ENCODE peak calls at places on chromosomes 6 and 20, in six cellular contexts. One of them, this sample, is unnamed.

GRCh38 chr20:7708112-7708511 is 232.1 kb downstream of the HAO1 start:
- DNase-seq in ovary: no peak
- DNase-seq in gastrocnemius medialis: no peak
- DNase-seq in astrocyte: no peak
- DNase-seq in PC-9: no peak
- DNase-seq in stomach: no peak
- DNase-seq in this sample: no peak

GRCh38 chr20:51628533-51629398 is 86.2 kb upstream of the NFATC2 start:
- DNase-seq in ovary: no peak
- DNase-seq in gastrocnemius medialis: no peak
- DNase-seq in astrocyte: peak; percentile 90
- DNase-seq in PC-9: no peak
- DNase-seq in stomach: no peak
- DNase-seq in this sample: no peak

GRCh38 chr6:20947977-20948376 is 413.7 kb downstream of the CDKAL1 start:
- DNase-seq in ovary: no peak
- DNase-seq in gastrocnemius medialis: no peak
- DNase-seq in astrocyte: no peak
- DNase-seq in PC-9: no peak
- DNase-seq in stomach: no peak
- DNase-seq in this sample: no peak

GRCh38 chr6:44132476-44132875 is 5.1 kb downstream of the TMEM63B start:
- DNase-seq in ovary: no peak
- DNase-seq in gastrocnemius medialis: no peak
- DNase-seq in astrocyte: no peak
- DNase-seq in PC-9: no peak
- DNase-seq in stomach: peak; percentile 47
- DNase-seq in this sample: no peak

GRCh38 chr6:123215211-123215610 is 219.2 kb downstream of the CLVS2 start:
- DNase-seq in ovary: no peak
- DNase-seq in gastrocnemius medialis: no peak
- DNase-seq in astrocyte: no peak
- DNase-seq in PC-9: no peak
- DNase-seq in stomach: no peak
- DNase-seq in this sample: no peak

GRCh38 chr20:33624399-33624798 is 37.7 kb upstream of the C20orf144 start:
- DNase-seq in ovary: no peak
- DNase-seq in gastrocnemius medialis: no peak
- DNase-seq in astrocyte: no peak
- DNase-seq in PC-9: no peak
- DNase-seq in stomach: no peak
- DNase-seq in this sample: no peak

GRCh38 chr6:17962436-17963031 is 24.9 kb downstream of the KIF13A start:
- DNase-seq in ovary: peak; percentile 27
- DNase-seq in gastrocnemius medialis: peak; percentile 84
- DNase-seq in astrocyte: peak; percentile 98
- DNase-seq in PC-9: no peak
- DNase-seq in stomach: no peak
- DNase-seq in this sample: no peak

GRCh38 chr6:70299456-70299855 is 3.4 kb downstream of the COL9A1 start:
- DNase-seq in ovary: no peak
- DNase-seq in gastrocnemius medialis: no peak
- DNase-seq in astrocyte: peak; percentile 2
- DNase-seq in PC-9: no peak
- DNase-seq in stomach: no peak
- DNase-seq in this sample: no peak

GRCh38 chr6:53041356-53041755 is 23.8 kb upstream of the FBXO9 start:
- DNase-seq in ovary: no peak
- DNase-seq in gastrocnemius medialis: no peak
- DNase-seq in astrocyte: peak; percentile 87
- DNase-seq in PC-9: no peak
- DNase-seq in stomach: no peak
- DNase-seq in this sample: no peak

GRCh38 chr6:22322103-22322882 is 25.5 kb upstream of the PRL start:
- DNase-seq in ovary: no peak
- DNase-seq in gastrocnemius medialis: no peak
- DNase-seq in astrocyte: no peak
- DNase-seq in PC-9: no peak
- DNase-seq in stomach: no peak
- DNase-seq in this sample: no peak
- H3K9me3 ChIP-seq in ovary: no peaks in the 10 kb centered on the region
- H3K9me3 ChIP-seq in gastrocnemius medialis: no peaks in the 10 kb centered on the region
- H3K9me3 ChIP-seq in astrocyte: no peaks in the 10 kb centered on the region
- H3K9me3 ChIP-seq in PC-9: peaks cover 13% of the 10 kb centered on the region
- H3K9me3 ChIP-seq in stomach: no peaks in the 10 kb centered on the region
- H3K9me3 ChIP-seq in this sample: no peaks in the 10 kb centered on the region

GRCh38 chr20:12698817-12699216 is 310.0 kb upstream of the SPTLC3 start:
- DNase-seq in ovary: no peak
- DNase-seq in gastrocnemius medialis: no peak
- DNase-seq in astrocyte: no peak
- DNase-seq in PC-9: no peak
- DNase-seq in stomach: no peak
- DNase-seq in this sample: no peak

GRCh38 chr20:12700701-12701100 is 308.1 kb upstream of the SPTLC3 start:
- DNase-seq in ovary: no peak
- DNase-seq in gastrocnemius medialis: no peak
- DNase-seq in astrocyte: no peak
- DNase-seq in PC-9: no peak
- DNase-seq in stomach: no peak
- DNase-seq in this sample: no peak

GRCh38 chr20:12699374-12700228 is 309.2 kb upstream of the SPTLC3 start:
- DNase-seq in ovary: no peak
- DNase-seq in gastrocnemius medialis: no peak
- DNase-seq in astrocyte: no peak
- DNase-seq in PC-9: no peak
- DNase-seq in stomach: no peak
- DNase-seq in this sample: no peak

DNA sequence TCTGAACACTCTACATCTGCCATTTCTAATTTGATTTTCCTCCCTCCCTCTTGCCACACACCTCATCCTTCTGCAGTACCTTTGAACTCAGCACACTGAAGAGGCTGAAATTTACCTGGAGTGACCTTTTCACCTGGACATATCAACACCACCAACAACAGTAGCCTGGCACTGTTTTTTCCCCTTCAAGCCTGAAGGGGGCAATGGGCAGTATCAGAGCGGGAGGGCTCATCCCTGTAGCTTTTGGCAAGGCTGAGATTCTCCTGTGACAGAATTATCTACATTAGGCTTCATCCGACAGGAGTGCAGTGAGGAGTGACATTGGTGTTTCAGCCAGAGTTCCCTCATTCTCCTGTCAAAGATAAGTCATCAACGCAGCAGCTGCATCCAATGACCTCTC is 312.8 kb upstream of the SPTLC3 start:
- DNase-seq in ovary: no peak
- DNase-seq in gastrocnemius medialis: no peak
- DNase-seq in astrocyte: no peak
- DNase-seq in PC-9: no peak
- DNase-seq in stomach: no peak
- DNase-seq in this sample: no peak
- H3K9me3 ChIP-seq in ovary: no peaks in the 10 kb centered on the region
- H3K9me3 ChIP-seq in gastrocnemius medialis: no peaks in the 10 kb centered on the region
- H3K9me3 ChIP-seq in astrocyte: no peaks in the 10 kb centered on the region
- H3K9me3 ChIP-seq in PC-9: no peaks in the 10 kb centered on the region
- H3K9me3 ChIP-seq in stomach: no peaks in the 10 kb centered on the region
- H3K9me3 ChIP-seq in this sample: no peaks in the 10 kb centered on the region

GRCh38 chr6:168641455-168641854 is 200.5 kb downstream of the SMOC2 start:
- DNase-seq in ovary: no peak
- DNase-seq in gastrocnemius medialis: no peak
- DNase-seq in astrocyte: no peak
- DNase-seq in PC-9: peak; percentile 65
- DNase-seq in stomach: no peak
- DNase-seq in this sample: no peak
- H3K9me3 ChIP-seq in ovary: no peaks in the 10 kb centered on the region
- H3K9me3 ChIP-seq in gastrocnemius medialis: no peaks in the 10 kb centered on the region
- H3K9me3 ChIP-seq in astrocyte: peaks cover 4% of the 10 kb centered on the region
- H3K9me3 ChIP-seq in PC-9: no peaks in the 10 kb centered on the region
- H3K9me3 ChIP-seq in stomach: no peaks in the 10 kb centered on the region
- H3K9me3 ChIP-seq in this sample: no peaks in the 10 kb centered on the region

DNA sequence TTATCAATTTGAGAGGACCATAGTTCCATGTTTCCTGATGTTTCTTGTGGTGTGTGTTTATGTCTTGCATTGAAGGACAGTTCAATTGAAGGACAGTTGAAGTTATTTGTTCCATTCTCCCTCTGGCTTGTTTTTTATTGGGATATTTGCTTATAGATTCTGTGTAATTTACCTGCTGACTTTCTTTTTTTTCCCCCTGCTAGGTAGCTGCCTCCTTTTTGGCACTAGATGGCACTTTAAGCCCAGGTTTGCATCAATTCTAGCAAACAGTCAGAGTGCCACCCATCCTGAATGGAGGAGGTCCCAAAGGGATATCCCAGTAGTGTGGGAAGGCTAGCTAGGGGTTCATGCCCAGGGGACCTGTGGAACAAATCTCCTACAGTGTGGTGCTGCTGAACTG is 78.1 kb downstream of the CFAP61 start:
- DNase-seq in ovary: no peak
- DNase-seq in gastrocnemius medialis: no peak
- DNase-seq in astrocyte: no peak
- DNase-seq in PC-9: no peak
- DNase-seq in stomach: no peak
- DNase-seq in this sample: no peak
- H3K9me3 ChIP-seq in ovary: no peaks in the 10 kb centered on the region
- H3K9me3 ChIP-seq in gastrocnemius medialis: no peaks in the 10 kb centered on the region
- H3K9me3 ChIP-seq in astrocyte: peaks cover 2% of the 10 kb centered on the region
- H3K9me3 ChIP-seq in PC-9: peaks cover 10% of the 10 kb centered on the region
- H3K9me3 ChIP-seq in stomach: peaks cover 16% of the 10 kb centered on the region
- H3K9me3 ChIP-seq in this sample: peaks cover 2% of the 10 kb centered on the region

GRCh38 chr20:49812463-49813304 is at the start of gene SLC9A8:
- DNase-seq in ovary: peak; percentile 91
- DNase-seq in gastrocnemius medialis: peak; percentile 84
- DNase-seq in astrocyte: peak; percentile 72
- DNase-seq in PC-9: peak; percentile 97
- DNase-seq in stomach: peak; percentile 83
- DNase-seq in this sample: peak; percentile 70

GRCh38 chr20:49810491-49811190 is 2.0 kb upstream of the SLC9A8 start:
- DNase-seq in ovary: no peak
- DNase-seq in gastrocnemius medialis: no peak
- DNase-seq in astrocyte: no peak
- DNase-seq in PC-9: peak; percentile 99
- DNase-seq in stomach: no peak
- DNase-seq in this sample: no peak

GRCh38 chr20:49811825-49812462 is 684 bp upstream of the SLC9A8 start:
- DNase-seq in ovary: no peak
- DNase-seq in gastrocnemius medialis: no peak
- DNase-seq in astrocyte: peak; percentile 46
- DNase-seq in PC-9: peak; percentile 51
- DNase-seq in stomach: no peak
- DNase-seq in this sample: no peak

GRCh38 chr20:49814057-49814675 is 1.5 kb downstream of the SLC9A8 start:
- DNase-seq in ovary: no peak
- DNase-seq in gastrocnemius medialis: peak; percentile 59
- DNase-seq in astrocyte: no peak
- DNase-seq in PC-9: peak; percentile 80
- DNase-seq in stomach: no peak
- DNase-seq in this sample: no peak

GRCh38 chr20:49813305-49813974 is 812 bp downstream of the SLC9A8 start:
- DNase-seq in ovary: no peak
- DNase-seq in gastrocnemius medialis: no peak
- DNase-seq in astrocyte: no peak
- DNase-seq in PC-9: peak; percentile 32
- DNase-seq in stomach: no peak
- DNase-seq in this sample: no peak
- H3K9me3 ChIP-seq in ovary: no peaks in the 10 kb centered on the region
- H3K9me3 ChIP-seq in gastrocnemius medialis: no peaks in the 10 kb centered on the region
- H3K9me3 ChIP-seq in astrocyte: no peaks in the 10 kb centered on the region
- H3K9me3 ChIP-seq in PC-9: no peaks in the 10 kb centered on the region
- H3K9me3 ChIP-seq in stomach: no peaks in the 10 kb centered on the region
- H3K9me3 ChIP-seq in this sample: no peaks in the 10 kb centered on the region

GRCh38 chr6:4489538-4489937 is 286.7 kb upstream of the CDYL start:
- DNase-seq in ovary: no peak
- DNase-seq in gastrocnemius medialis: no peak
- DNase-seq in astrocyte: no peak
- DNase-seq in PC-9: peak; percentile 53
- DNase-seq in stomach: no peak
- DNase-seq in this sample: no peak
- H3K9me3 ChIP-seq in ovary: no peaks in the 10 kb centered on the region
- H3K9me3 ChIP-seq in gastrocnemius medialis: no peaks in the 10 kb centered on the region
- H3K9me3 ChIP-seq in astrocyte: peaks cover 16% of the 10 kb centered on the region
- H3K9me3 ChIP-seq in PC-9: no peaks in the 10 kb centered on the region
- H3K9me3 ChIP-seq in stomach: peaks cover 14% of the 10 kb centered on the region
- H3K9me3 ChIP-seq in this sample: no peaks in the 10 kb centered on the region